ENCODE peak calls at places on chromosome 13, in seven cellular contexts. N is HEK293T; G is DMS153; S is stimulated activated CD4-positive, alpha-beta T cell treated with anti-CD3 and anti-CD28 coated beads, Interleukin-1b, Interleukin-23, amount 100 ng/mL, for 1 hour; C is HS-5; F is stimulated activated naive CD4-positive, alpha-beta T cell; O is body of pancreas. B is an unnamed sample.

GRCh38 chr13:109647046-109647445 is 139.3 kb downstream of the IRS2 start:
- DNase-seq in F (no peak), G (no peak), O (no peak), N (no peak), S (no peak), C (peak), B (no peak)

GRCh38 chr13:70987043-70987442 is 878.8 kb upstream of the KLHL1 start:
- DNase-seq in G (no peak), N (no peak), F (no peak), O (no peak), S (no peak), C (no peak), B (no peak)

GRCh38 chr13:112444416-112445399 is 68.6 kb downstream of the SPACA7 start:
- DNase-seq in S (no peak), N (no peak), C (no peak), F (no peak), O (no peak), G (no peak), B (no peak)

GRCh38 chr13:40433577-40433976 is 232.9 kb downstream of the FOXO1 start:
- DNase-seq in O (no peak), C (no peak), N (no peak), G (no peak), S (no peak), F (no peak), B (no peak)

GRCh38 chr13:108621421-108621820 is 8.0 kb upstream of the MYO16 start:
- DNase-seq in O (no peak), N (no peak), C (no peak), F (no peak), G (no peak), S (no peak), B (no peak)

GRCh38 chr13:30112602-30113435 is 194.5 kb downstream of the KATNAL1 start:
- DNase-seq in N (peak), G (peak), C (peak), F (peak), O (peak), S (peak), B (peak)

GRCh38 chr13:51697181-51697580 is 106.8 kb downstream of the DHRS12 start:
- DNase-seq in N (no peak), O (no peak), G (no peak), F (no peak), S (no peak), C (no peak), B (no peak)

GRCh38 chr13:80649274-80649673 is 308.3 kb upstream of the SPRY2 start:
- DNase-seq in C (no peak), S (no peak), G (no peak), N (no peak), F (no peak), O (no peak), B (no peak)

GRCh38 chr13:48626077-48626449 is 27.7 kb upstream of the CYSLTR2 start:
- DNase-seq in N (no peak), G (no peak), F (no peak), S (no peak), C (no peak), O (peak), B (no peak)

GRCh38 chr13:50080158-50080855 is 65.1 kb downstream of the KCNRG start:
- DNase-seq in S (no peak), C (no peak), G (peak), N (no peak), O (peak), F (peak), B (peak)

GRCh38 chr13:40878823-40879222 is 89.4 kb downstream of the SLC25A15 start:
- DNase-seq in O (no peak), F (no peak), G (no peak), S (no peak), N (no peak), C (no peak), B (no peak)